ENCODE peak calls at places on chromosomes 1 and 21, in seven cellular contexts. One of them, this sample, is unnamed.

GRCh38 chr1:235908742-235909520 is 42.2 kb upstream of the LYST start:
- ATAC-seq in omental fat pad: peak
- ATAC-seq in activated naive CD8-positive, alpha-beta T cell treated with anti-CD3 and anti-CD28 coated beads, Interleukin-2, amount 10 ng/mL, durations not matched to agents 7 days and 5 days: no peak
- ATAC-seq in activated T-helper 17 cell treated with anti-CD3 and anti-CD28 coated beads, Interleukin-2, amount 50 U/mL, for 72 hours: peak
- ATAC-seq in T-helper 17 cell: no peak
- ATAC-seq in psoas muscle: no peak
- ATAC-seq in left lobe of liver: no peak
- ATAC-seq in this sample: peak

GRCh38 chr1:222195857-222196256 is 352.0 kb downstream of the HHIPL2 start:
- ATAC-seq in activated T-helper 17 cell treated with anti-CD3 and anti-CD28 coated beads, Interleukin-2, amount 50 U/mL, for 72 hours: peak
- ATAC-seq in activated naive CD8-positive, alpha-beta T cell treated with anti-CD3 and anti-CD28 coated beads, Interleukin-2, amount 10 ng/mL, durations not matched to agents 7 days and 5 days: no peak
- ATAC-seq in left lobe of liver: no peak
- ATAC-seq in psoas muscle: no peak
- ATAC-seq in T-helper 17 cell: no peak
- ATAC-seq in omental fat pad: no peak
- ATAC-seq in this sample: no peak

GRCh38 chr1:53473463-53473862 is 14.3 kb downstream of the DMRTB1 start:
- ATAC-seq in psoas muscle: no peak
- ATAC-seq in T-helper 17 cell: no peak
- ATAC-seq in left lobe of liver: no peak
- ATAC-seq in omental fat pad: no peak
- ATAC-seq in activated T-helper 17 cell treated with anti-CD3 and anti-CD28 coated beads, Interleukin-2, amount 50 U/mL, for 72 hours: no peak
- ATAC-seq in activated naive CD8-positive, alpha-beta T cell treated with anti-CD3 and anti-CD28 coated beads, Interleukin-2, amount 10 ng/mL, durations not matched to agents 7 days and 5 days: no peak
- ATAC-seq in this sample: peak

GRCh38 chr1:21586926-21587601 is 77.8 kb downstream of the ALPL start:
- ATAC-seq in T-helper 17 cell: no peak
- ATAC-seq in activated T-helper 17 cell treated with anti-CD3 and anti-CD28 coated beads, Interleukin-2, amount 50 U/mL, for 72 hours: no peak
- ATAC-seq in left lobe of liver: peak
- ATAC-seq in psoas muscle: peak
- ATAC-seq in omental fat pad: peak
- ATAC-seq in activated naive CD8-positive, alpha-beta T cell treated with anti-CD3 and anti-CD28 coated beads, Interleukin-2, amount 10 ng/mL, durations not matched to agents 7 days and 5 days: no peak
- ATAC-seq in this sample: peak

GRCh38 chr1:214123061-214123784 is 135.4 kb downstream of the PROX1 start:
- ATAC-seq in T-helper 17 cell: no peak
- ATAC-seq in omental fat pad: no peak
- ATAC-seq in activated T-helper 17 cell treated with anti-CD3 and anti-CD28 coated beads, Interleukin-2, amount 50 U/mL, for 72 hours: no peak
- ATAC-seq in psoas muscle: peak
- ATAC-seq in left lobe of liver: peak
- ATAC-seq in activated naive CD8-positive, alpha-beta T cell treated with anti-CD3 and anti-CD28 coated beads, Interleukin-2, amount 10 ng/mL, durations not matched to agents 7 days and 5 days: no peak
- ATAC-seq in this sample: peak

GRCh38 chr1:89877756-89878155 is 56.9 kb downstream of the LRRC8D start:
- ATAC-seq in psoas muscle: no peak
- ATAC-seq in activated naive CD8-positive, alpha-beta T cell treated with anti-CD3 and anti-CD28 coated beads, Interleukin-2, amount 10 ng/mL, durations not matched to agents 7 days and 5 days: no peak
- ATAC-seq in left lobe of liver: no peak
- ATAC-seq in omental fat pad: no peak
- ATAC-seq in activated T-helper 17 cell treated with anti-CD3 and anti-CD28 coated beads, Interleukin-2, amount 50 U/mL, for 72 hours: no peak
- ATAC-seq in T-helper 17 cell: no peak
- ATAC-seq in this sample: no peak

GRCh38 chr1:156463874-156464273 is 36.7 kb downstream of the MEF2D start:
- ATAC-seq in activated naive CD8-positive, alpha-beta T cell treated with anti-CD3 and anti-CD28 coated beads, Interleukin-2, amount 10 ng/mL, durations not matched to agents 7 days and 5 days: no peak
- ATAC-seq in T-helper 17 cell: no peak
- ATAC-seq in left lobe of liver: no peak
- ATAC-seq in activated T-helper 17 cell treated with anti-CD3 and anti-CD28 coated beads, Interleukin-2, amount 50 U/mL, for 72 hours: no peak
- ATAC-seq in omental fat pad: peak
- ATAC-seq in psoas muscle: peak
- ATAC-seq in this sample: no peak

GRCh38 chr21:15249285-15249993 is 184.6 kb upstream of the NRIP1 start:
- ATAC-seq in omental fat pad: no peak
- ATAC-seq in activated naive CD8-positive, alpha-beta T cell treated with anti-CD3 and anti-CD28 coated beads, Interleukin-2, amount 10 ng/mL, durations not matched to agents 7 days and 5 days: no peak
- ATAC-seq in left lobe of liver: no peak
- ATAC-seq in T-helper 17 cell: no peak
- ATAC-seq in activated T-helper 17 cell treated with anti-CD3 and anti-CD28 coated beads, Interleukin-2, amount 50 U/mL, for 72 hours: no peak
- ATAC-seq in psoas muscle: no peak
- ATAC-seq in this sample: no peak

GRCh38 chr1:67489643-67490042 is 59.4 kb upstream of the SERBP1 start:
- ATAC-seq in activated T-helper 17 cell treated with anti-CD3 and anti-CD28 coated beads, Interleukin-2, amount 50 U/mL, for 72 hours: peak
- ATAC-seq in omental fat pad: no peak
- ATAC-seq in left lobe of liver: peak
- ATAC-seq in T-helper 17 cell: no peak
- ATAC-seq in activated naive CD8-positive, alpha-beta T cell treated with anti-CD3 and anti-CD28 coated beads, Interleukin-2, amount 10 ng/mL, durations not matched to agents 7 days and 5 days: no peak
- ATAC-seq in psoas muscle: peak
- ATAC-seq in this sample: peak

GRCh38 chr1:230702934-230703678 is 10.8 kb downstream of the AGT start:
- ATAC-seq in left lobe of liver: peak
- ATAC-seq in activated naive CD8-positive, alpha-beta T cell treated with anti-CD3 and anti-CD28 coated beads, Interleukin-2, amount 10 ng/mL, durations not matched to agents 7 days and 5 days: no peak
- ATAC-seq in psoas muscle: no peak
- ATAC-seq in omental fat pad: no peak
- ATAC-seq in activated T-helper 17 cell treated with anti-CD3 and anti-CD28 coated beads, Interleukin-2, amount 50 U/mL, for 72 hours: no peak
- ATAC-seq in T-helper 17 cell: no peak
- ATAC-seq in this sample: no peak

GRCh38 chr1:81511281-81511680 is 289.5 kb upstream of the ADGRL2 start:
- ATAC-seq in activated T-helper 17 cell treated with anti-CD3 and anti-CD28 coated beads, Interleukin-2, amount 50 U/mL, for 72 hours: no peak
- ATAC-seq in T-helper 17 cell: no peak
- ATAC-seq in activated naive CD8-positive, alpha-beta T cell treated with anti-CD3 and anti-CD28 coated beads, Interleukin-2, amount 10 ng/mL, durations not matched to agents 7 days and 5 days: no peak
- ATAC-seq in left lobe of liver: no peak
- ATAC-seq in omental fat pad: no peak
- ATAC-seq in psoas muscle: no peak
- ATAC-seq in this sample: no peak

GRCh38 chr1:82819234-82819633 is 1018.5 kb downstream of the ADGRL2 start:
- ATAC-seq in activated naive CD8-positive, alpha-beta T cell treated with anti-CD3 and anti-CD28 coated beads, Interleukin-2, amount 10 ng/mL, durations not matched to agents 7 days and 5 days: peak
- ATAC-seq in omental fat pad: no peak
- ATAC-seq in left lobe of liver: peak
- ATAC-seq in T-helper 17 cell: no peak
- ATAC-seq in activated T-helper 17 cell treated with anti-CD3 and anti-CD28 coated beads, Interleukin-2, amount 50 U/mL, for 72 hours: peak
- ATAC-seq in psoas muscle: no peak
- ATAC-seq in this sample: peak

GRCh38 chr1:111990026-111990877 is 784 bp upstream of the KCND3 start:
- ATAC-seq in omental fat pad: peak
- ATAC-seq in T-helper 17 cell: no peak
- ATAC-seq in psoas muscle: peak
- ATAC-seq in activated naive CD8-positive, alpha-beta T cell treated with anti-CD3 and anti-CD28 coated beads, Interleukin-2, amount 10 ng/mL, durations not matched to agents 7 days and 5 days: peak
- ATAC-seq in activated T-helper 17 cell treated with anti-CD3 and anti-CD28 coated beads, Interleukin-2, amount 50 U/mL, for 72 hours: no peak
- ATAC-seq in left lobe of liver: peak
- ATAC-seq in this sample: peak

GRCh38 chr1:231217056-231217455 is 24.0 kb upstream of the GNPAT start:
- ATAC-seq in omental fat pad: no peak
- ATAC-seq in activated T-helper 17 cell treated with anti-CD3 and anti-CD28 coated beads, Interleukin-2, amount 50 U/mL, for 72 hours: no peak
- ATAC-seq in activated naive CD8-positive, alpha-beta T cell treated with anti-CD3 and anti-CD28 coated beads, Interleukin-2, amount 10 ng/mL, durations not matched to agents 7 days and 5 days: no peak
- ATAC-seq in left lobe of liver: no peak
- ATAC-seq in psoas muscle: no peak
- ATAC-seq in T-helper 17 cell: no peak
- ATAC-seq in this sample: no peak

GRCh38 chr1:112172294-112172882 is 182.9 kb upstream of the KCND3 start:
- ATAC-seq in omental fat pad: no peak
- ATAC-seq in activated T-helper 17 cell treated with anti-CD3 and anti-CD28 coated beads, Interleukin-2, amount 50 U/mL, for 72 hours: no peak
- ATAC-seq in left lobe of liver: peak
- ATAC-seq in T-helper 17 cell: no peak
- ATAC-seq in psoas muscle: no peak
- ATAC-seq in activated naive CD8-positive, alpha-beta T cell treated with anti-CD3 and anti-CD28 coated beads, Interleukin-2, amount 10 ng/mL, durations not matched to agents 7 days and 5 days: no peak
- ATAC-seq in this sample: peak

GRCh38 chr1:99681583-99681982 is 35.7 kb downstream of the PALMD start:
- ATAC-seq in omental fat pad: no peak
- ATAC-seq in psoas muscle: no peak
- ATAC-seq in activated T-helper 17 cell treated with anti-CD3 and anti-CD28 coated beads, Interleukin-2, amount 50 U/mL, for 72 hours: no peak
- ATAC-seq in T-helper 17 cell: no peak
- ATAC-seq in left lobe of liver: no peak
- ATAC-seq in activated naive CD8-positive, alpha-beta T cell treated with anti-CD3 and anti-CD28 coated beads, Interleukin-2, amount 10 ng/mL, durations not matched to agents 7 days and 5 days: no peak
- ATAC-seq in this sample: no peak

GRCh38 chr21:28858424-28858823 is 134.3 kb downstream of the LTN1 start:
- ATAC-seq in left lobe of liver: no peak
- ATAC-seq in psoas muscle: no peak
- ATAC-seq in T-helper 17 cell: no peak
- ATAC-seq in activated naive CD8-positive, alpha-beta T cell treated with anti-CD3 and anti-CD28 coated beads, Interleukin-2, amount 10 ng/mL, durations not matched to agents 7 days and 5 days: no peak
- ATAC-seq in omental fat pad: no peak
- ATAC-seq in activated T-helper 17 cell treated with anti-CD3 and anti-CD28 coated beads, Interleukin-2, amount 50 U/mL, for 72 hours: no peak
- ATAC-seq in this sample: no peak

GRCh38 chr1:189708674-189709073 is 769.0 kb downstream of the BRINP3 start:
- ATAC-seq in activated naive CD8-positive, alpha-beta T cell treated with anti-CD3 and anti-CD28 coated beads, Interleukin-2, amount 10 ng/mL, durations not matched to agents 7 days and 5 days: no peak
- ATAC-seq in activated T-helper 17 cell treated with anti-CD3 and anti-CD28 coated beads, Interleukin-2, amount 50 U/mL, for 72 hours: no peak
- ATAC-seq in T-helper 17 cell: no peak
- ATAC-seq in left lobe of liver: no peak
- ATAC-seq in omental fat pad: no peak
- ATAC-seq in psoas muscle: no peak
- ATAC-seq in this sample: peak

GRCh38 chr1:178918328-178918727 is 47.5 kb upstream of the ANGPTL1 start:
- ATAC-seq in omental fat pad: no peak
- ATAC-seq in left lobe of liver: peak
- ATAC-seq in psoas muscle: no peak
- ATAC-seq in activated naive CD8-positive, alpha-beta T cell treated with anti-CD3 and anti-CD28 coated beads, Interleukin-2, amount 10 ng/mL, durations not matched to agents 7 days and 5 days: no peak
- ATAC-seq in T-helper 17 cell: no peak
- ATAC-seq in activated T-helper 17 cell treated with anti-CD3 and anti-CD28 coated beads, Interleukin-2, amount 50 U/mL, for 72 hours: no peak
- ATAC-seq in this sample: no peak

GRCh38 chr21:33360281-33360680 is 35.5 kb downstream of the IFNAR1 start:
- ATAC-seq in activated T-helper 17 cell treated with anti-CD3 and anti-CD28 coated beads, Interleukin-2, amount 50 U/mL, for 72 hours: no peak
- ATAC-seq in left lobe of liver: no peak
- ATAC-seq in omental fat pad: peak
- ATAC-seq in activated naive CD8-positive, alpha-beta T cell treated with anti-CD3 and anti-CD28 coated beads, Interleukin-2, amount 10 ng/mL, durations not matched to agents 7 days and 5 days: no peak
- ATAC-seq in T-helper 17 cell: no peak
- ATAC-seq in psoas muscle: no peak
- ATAC-seq in this sample: peak

GRCh38 chr21:45570071-45570470 is 27.8 kb upstream of the SLC19A1 start:
- ATAC-seq in psoas muscle: no peak
- ATAC-seq in activated naive CD8-positive, alpha-beta T cell treated with anti-CD3 and anti-CD28 coated beads, Interleukin-2, amount 10 ng/mL, durations not matched to agents 7 days and 5 days: no peak
- ATAC-seq in T-helper 17 cell: no peak
- ATAC-seq in omental fat pad: no peak
- ATAC-seq in left lobe of liver: no peak
- ATAC-seq in activated T-helper 17 cell treated with anti-CD3 and anti-CD28 coated beads, Interleukin-2, amount 50 U/mL, for 72 hours: no peak
- ATAC-seq in this sample: no peak

GRCh38 chr1:38228718-38229117 is 182.1 kb upstream of the POU3F1 start:
- ATAC-seq in omental fat pad: no peak
- ATAC-seq in psoas muscle: no peak
- ATAC-seq in T-helper 17 cell: no peak
- ATAC-seq in activated T-helper 17 cell treated with anti-CD3 and anti-CD28 coated beads, Interleukin-2, amount 50 U/mL, for 72 hours: no peak
- ATAC-seq in activated naive CD8-positive, alpha-beta T cell treated with anti-CD3 and anti-CD28 coated beads, Interleukin-2, amount 10 ng/mL, durations not matched to agents 7 days and 5 days: no peak
- ATAC-seq in left lobe of liver: no peak
- ATAC-seq in this sample: no peak

GRCh38 chr1:66925558-66925910 is 744 bp downstream of the MIER1 start:
- ATAC-seq in T-helper 17 cell: no peak
- ATAC-seq in activated naive CD8-positive, alpha-beta T cell treated with anti-CD3 and anti-CD28 coated beads, Interleukin-2, amount 10 ng/mL, durations not matched to agents 7 days and 5 days: no peak
- ATAC-seq in omental fat pad: no peak
- ATAC-seq in left lobe of liver: peak
- ATAC-seq in activated T-helper 17 cell treated with anti-CD3 and anti-CD28 coated beads, Interleukin-2, amount 50 U/mL, for 72 hours: peak
- ATAC-seq in psoas muscle: no peak
- ATAC-seq in this sample: peak

GRCh38 chr21:15160136-15160535 is 95.3 kb upstream of the NRIP1 start:
- ATAC-seq in left lobe of liver: no peak
- ATAC-seq in activated naive CD8-positive, alpha-beta T cell treated with anti-CD3 and anti-CD28 coated beads, Interleukin-2, amount 10 ng/mL, durations not matched to agents 7 days and 5 days: no peak
- ATAC-seq in T-helper 17 cell: no peak
- ATAC-seq in activated T-helper 17 cell treated with anti-CD3 and anti-CD28 coated beads, Interleukin-2, amount 50 U/mL, for 72 hours: no peak
- ATAC-seq in omental fat pad: no peak
- ATAC-seq in psoas muscle: no peak
- ATAC-seq in this sample: no peak

GRCh38 chr1:157418231-157418630 is 134.1 kb downstream of the FCRL5 start:
- ATAC-seq in left lobe of liver: no peak
- ATAC-seq in activated T-helper 17 cell treated with anti-CD3 and anti-CD28 coated beads, Interleukin-2, amount 50 U/mL, for 72 hours: no peak
- ATAC-seq in omental fat pad: no peak
- ATAC-seq in T-helper 17 cell: no peak
- ATAC-seq in psoas muscle: no peak
- ATAC-seq in activated naive CD8-positive, alpha-beta T cell treated with anti-CD3 and anti-CD28 coated beads, Interleukin-2, amount 10 ng/mL, durations not matched to agents 7 days and 5 days: no peak
- ATAC-seq in this sample: no peak

GRCh38 chr1:8980656-8981055 is 35.0 kb downstream of the CA6 start:
- ATAC-seq in activated naive CD8-positive, alpha-beta T cell treated with anti-CD3 and anti-CD28 coated beads, Interleukin-2, amount 10 ng/mL, durations not matched to agents 7 days and 5 days: no peak
- ATAC-seq in omental fat pad: no peak
- ATAC-seq in psoas muscle: no peak
- ATAC-seq in activated T-helper 17 cell treated with anti-CD3 and anti-CD28 coated beads, Interleukin-2, amount 50 U/mL, for 72 hours: no peak
- ATAC-seq in left lobe of liver: no peak
- ATAC-seq in T-helper 17 cell: no peak
- ATAC-seq in this sample: no peak